ENCODE peak calls at places on chromosome 6, in eight cellular contexts. S is HepG2, Y is esophagus muscularis mucosa, M is esophagus squamous epithelium, O is right lobe of liver, F is adrenal gland, H is lower leg skin, L is HCT116. A is an unnamed sample.

GRCh38 chr6:88223298-88223697 is 57.2 kb upstream of the CNR1 start:
- DNase-seq in Y (no peak), O (no peak), L (no peak), S (no peak), F (no peak), M (no peak), H (no peak), A (no peak)

GRCh38 chr6:38943964-38944363 is 104.6 kb upstream of the GLP1R start:
- DNase-seq in F (no peak), L (no peak), M (no peak), S (no peak), H (no peak), O (no peak), Y (no peak), A (no peak)

GRCh38 chr6:161301338-161301737 is 27.5 kb upstream of the AGPAT4 start:
- DNase-seq in H (no peak), L (no peak), Y (peak), S (no peak), M (no peak), O (no peak), F (no peak), A (no peak)

GRCh38 chr6:167683028-167683862 is 143.5 kb upstream of the AFDN start:
- DNase-seq in F (peak), S (peak), Y (no peak), M (no peak), O (peak), H (no peak), L (peak), A (peak)

GRCh38 chr6:159617444-159617843 is 75.6 kb downstream of the SOD2 start:
- DNase-seq in L (no peak), O (no peak), M (no peak), H (no peak), Y (no peak), F (no peak), S (no peak), A (no peak)

GRCh38 chr6:5203571-5203970 is 57.2 kb downstream of the LYRM4 start:
- DNase-seq in H (no peak), S (no peak), L (no peak), Y (no peak), O (no peak), M (no peak), F (no peak), A (no peak)

GRCh38 chr6:130575971-130576370 is 210.2 kb downstream of the TMEM200A start:
- DNase-seq in Y (no peak), F (no peak), H (no peak), L (no peak), S (peak), M (no peak), O (no peak), A (no peak)

GRCh38 chr6:38163186-38164130 is 343.9 kb downstream of the ZFAND3 start:
- DNase-seq in F (peak), M (no peak), Y (no peak), H (no peak), O (no peak), S (no peak), L (no peak), A (no peak)

GRCh38 chr6:99151634-99152344 is 197.7 kb downstream of the FAXC start:
- DNase-seq in O (peak), L (peak), F (peak), M (no peak), S (peak), Y (peak), H (no peak), A (peak)

GRCh38 chr6:116115781-116116180 is 10.2 kb downstream of the COL10A1 start:
- DNase-seq in S (no peak), Y (no peak), L (no peak), H (no peak), O (no peak), F (no peak), M (no peak), A (no peak)

GRCh38 chr6:53100561-53100960 is 35.4 kb downstream of the FBXO9 start:
- DNase-seq in O (no peak), M (no peak), S (no peak), L (no peak), H (no peak), F (no peak), Y (no peak), A (no peak)

GRCh38 chr6:105646391-105646867 is 243.5 kb upstream of the PREP start:
- DNase-seq in L (no peak), F (no peak), O (no peak), H (no peak), M (no peak), S (no peak), Y (no peak), A (no peak)

GRCh38 chr6:128114164-128114563 is 213.3 kb upstream of the THEMIS start:
- DNase-seq in M (no peak), O (peak), S (no peak), H (no peak), Y (no peak), L (no peak), F (no peak), A (no peak)

GRCh38 chr6:44316481-44316880 is 3.3 kb upstream of the AARS2 start:
- DNase-seq in S (no peak), L (no peak), Y (no peak), M (no peak), F (no peak), O (no peak), H (no peak), A (no peak)

GRCh38 chr6:24931296-24931695 is 4.5 kb downstream of the RIPOR2 start:
- DNase-seq in O (no peak), H (no peak), L (no peak), F (no peak), Y (no peak), S (no peak), M (no peak), A (no peak)

GRCh38 chr6:27161115-27161514 is 86.4 kb upstream of the PRSS16 start:
- DNase-seq in F (no peak), S (no peak), L (no peak), O (no peak), H (no peak), Y (no peak), M (no peak), A (no peak)

GRCh38 chr6:2970753-2971419 is 481 bp downstream of the SERPINB6 start:
- DNase-seq in L (no peak), Y (no peak), H (peak), S (no peak), M (peak), O (peak), F (peak), A (peak)

GRCh38 chr6:152636675-152637421 is at the start of gene SYNE1:
- DNase-seq in L (no peak), M (no peak), Y (no peak), O (peak), H (no peak), S (no peak), F (peak), A (peak)

GRCh38 chr6:137234505-137234863 is 15.3 kb upstream of the IFNGR1 start:
- DNase-seq in Y (peak), M (no peak), F (no peak), L (no peak), S (no peak), O (no peak), H (no peak), A (no peak)

GRCh38 chr6:63677282-63677681 is 41.7 kb downstream of the PHF3 start:
- DNase-seq in M (no peak), L (no peak), F (no peak), O (no peak), S (peak), Y (no peak), H (no peak), A (no peak)

GRCh38 chr6:92827104-92827503 is 592.3 kb downstream of the EPHA7 start:
- DNase-seq in F (no peak), M (no peak), O (no peak), Y (no peak), L (no peak), S (no peak), H (no peak), A (no peak)

GRCh38 chr6:126475449-126475848 is 135.5 kb downstream of the CENPW start:
- DNase-seq in O (no peak), M (no peak), S (no peak), L (no peak), Y (no peak), F (no peak), H (no peak), A (no peak)

GRCh38 chr6:3237761-3238662 is 10.6 kb upstream of the TUBB2B start:
- DNase-seq in O (no peak), L (no peak), F (no peak), Y (no peak), M (no peak), H (peak), S (no peak), A (no peak)

GRCh38 chr6:1348675-1349074 is 36.8 kb downstream of the FOXQ1 start:
- DNase-seq in L (no peak), O (no peak), S (no peak), F (no peak), M (no peak), Y (no peak), H (no peak), A (no peak)

GRCh38 chr6:31815025-31815838 is at the start of the genes HSPA1A and HSPA1L:
- DNase-seq in M (peak), O (peak), L (no peak), F (peak), Y (peak), S (peak), H (peak), A (no peak)
- TF ChIP-seq POLR2A in M (peak), O (peak), L (no peak), F (peak), Y (peak), S (peak), H (no peak), A (peak)

GRCh38 chr6:26158581-26159416 is 71.6 kb downstream of the HFE start:
- DNase-seq in L (no peak), S (no peak), O (peak), Y (no peak), H (peak), F (peak), M (no peak), A (no peak)
- TF ChIP-seq POLR2A in L (peak), S (peak), O (no peak), Y (no peak), H (no peak), F (no peak), M (no peak), A (peak)

GRCh38 chr6:146911635-146912034 is 292.6 kb upstream of the STXBP5 start:
- DNase-seq in H (no peak), M (no peak), O (no peak), S (no peak), F (no peak), Y (no peak), L (no peak), A (no peak)

GRCh38 chr6:146912730-146913680 is 291.2 kb upstream of the STXBP5 start:
- DNase-seq in S (no peak), L (no peak), F (no peak), O (no peak), M (no peak), H (no peak), Y (no peak), A (no peak)

GRCh38 chr6:146915671-146916127 is 288.5 kb upstream of the STXBP5 start:
- DNase-seq in Y (no peak), M (no peak), H (no peak), O (no peak), F (no peak), L (no peak), S (no peak), A (no peak)

GRCh38 chr6:146914563-146915483 is 289.4 kb upstream of the STXBP5 start:
- DNase-seq in Y (no peak), O (no peak), M (no peak), S (no peak), L (peak), H (no peak), F (peak), A (peak)

GRCh38 chr6:146913842-146914562 is 290.2 kb upstream of the STXBP5 start:
- DNase-seq in O (peak), H (peak), M (no peak), F (peak), Y (no peak), L (peak), S (peak), A (peak)
- TF ChIP-seq POLR2A in O (no peak), H (no peak), M (no peak), F (peak), Y (no peak), L (no peak), S (no peak), A (peak)

GRCh38 chr6:165987483-165988305 is 180.0 kb downstream of the TBXT start:
- DNase-seq in F (peak), S (no peak), H (no peak), L (no peak), Y (no peak), M (no peak), O (no peak), A (peak)
- TF ChIP-seq POLR2A in F (peak), S (no peak), H (no peak), L (no peak), Y (no peak), M (no peak), O (no peak), A (no peak)

DNA sequence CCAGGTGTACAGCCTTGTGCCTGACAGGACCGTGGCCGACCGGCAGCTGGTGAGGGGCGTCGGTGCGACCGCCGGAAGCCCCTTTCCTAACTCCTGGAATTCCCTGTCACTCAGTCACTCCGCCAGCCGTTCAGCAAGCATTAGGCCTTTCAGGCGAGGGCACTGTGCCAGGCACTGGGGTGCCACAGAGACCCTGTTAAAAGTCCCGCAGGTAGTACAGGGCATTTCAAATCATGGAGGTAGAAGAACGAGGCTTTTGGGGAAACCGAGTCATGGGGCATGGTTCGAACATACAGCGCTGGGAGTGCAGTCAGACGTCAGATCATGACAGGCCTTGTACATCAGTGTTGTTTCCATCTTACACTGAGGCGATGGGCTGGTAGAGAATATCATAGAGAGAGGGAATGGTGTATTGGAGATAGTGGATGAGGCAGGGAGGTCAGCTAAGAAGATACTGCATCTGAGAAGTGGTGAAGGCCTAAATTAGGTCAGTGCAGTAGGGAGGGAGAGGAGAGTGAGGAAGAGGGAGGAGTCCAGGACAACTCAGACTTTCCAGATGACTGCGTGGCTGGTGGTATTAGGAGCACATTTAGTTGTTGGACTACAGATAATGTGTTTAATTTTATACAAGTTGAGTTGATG is 892 bp upstream of the DXO start:
- DNase-seq in S (no peak), M (no peak), L (no peak), Y (no peak), F (no peak), O (no peak), H (no peak), A (no peak)
- TF ChIP-seq POLR2A in S (peak), M (no peak), L (no peak), Y (no peak), F (peak), O (no peak), H (no peak), A (no peak)

GRCh38 chr6:35728663-35729348 is 8.0 kb upstream of the ARMC12 start:
- DNase-seq in F (no peak), L (no peak), S (no peak), H (peak), O (peak), Y (no peak), M (no peak), A (no peak)
- TF ChIP-seq POLR2A in F (no peak), L (no peak), S (no peak), H (no peak), O (peak), Y (peak), M (no peak), A (no peak)

DNA sequence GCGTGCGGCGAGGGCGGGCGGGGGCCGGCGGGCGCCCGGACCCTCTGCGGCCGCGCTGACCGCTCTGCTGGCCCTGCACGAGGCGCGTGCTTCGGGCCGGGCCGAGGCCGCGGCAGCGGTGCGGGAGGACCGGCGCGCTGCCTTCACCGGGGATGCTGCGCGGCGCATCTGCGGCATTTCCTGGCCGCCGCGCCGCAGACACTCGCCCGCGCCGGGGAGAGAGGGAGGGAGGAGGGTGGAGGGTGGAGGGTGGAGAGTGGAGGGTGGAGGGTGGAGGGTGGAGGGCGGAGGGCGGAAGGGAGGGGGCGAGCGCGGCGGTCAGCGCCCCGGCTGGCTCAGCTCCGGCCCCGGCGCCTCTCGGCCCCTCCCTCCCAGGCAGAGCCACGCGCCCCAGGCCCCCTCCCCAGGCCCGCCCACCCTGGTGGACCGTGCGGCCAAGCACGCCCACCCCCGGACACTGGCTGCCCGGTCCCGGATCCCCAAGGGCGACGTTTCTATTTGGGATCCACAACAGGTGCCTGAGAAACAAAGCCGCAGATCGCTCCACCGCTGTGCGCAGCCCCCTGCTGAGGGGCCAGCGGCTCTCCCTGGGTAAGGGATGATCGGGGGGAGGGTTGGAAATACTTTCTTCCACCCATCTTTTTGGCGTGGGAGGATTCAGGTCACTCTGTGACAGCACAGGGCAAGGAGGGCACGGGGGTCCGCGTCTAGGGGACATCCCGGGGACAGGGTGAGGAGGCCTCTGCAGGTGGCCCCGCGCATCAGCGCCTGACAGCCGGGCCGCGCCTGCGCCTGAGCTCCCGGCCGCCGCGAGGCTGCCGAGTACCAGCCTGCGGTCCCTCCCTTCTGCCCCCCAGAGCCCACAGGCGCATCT is 111.2 kb upstream of the BEND6 start:
- DNase-seq in Y (no peak), F (peak), O (peak), L (peak), M (no peak), H (peak), S (peak), A (peak)
- TF ChIP-seq POLR2A in Y (peak), F (peak), O (no peak), L (no peak), M (no peak), H (no peak), S (no peak), A (peak)